ENCODE peak calls at places on chromosomes 13 and 19, in seven cellular contexts. One of them, this sample, is unnamed.
A peak's percentile ranks its signal among the peaks of the same experiment; 100 is the strongest.

GRCh38 chr19:18646535-18647370 is 9.9 kb downstream of the KLHL26 start:
- DNase-seq in H9: no peak
- DNase-seq in trophoblast cell: no peak
- DNase-seq in mesendoderm: no peak
- DNase-seq in IMR-90: no peak
- DNase-seq in neuronal stem cell: no peak
- DNase-seq in H1: no peak
- DNase-seq in this sample: no peak

GRCh38 chr13:114110091-114110829 is 22.2 kb downstream of the RASA3 start:
- DNase-seq in H1: no peak
- DNase-seq in neuronal stem cell: no peak
- DNase-seq in IMR-90: no peak
- DNase-seq in mesendoderm: peak; percentile 77
- DNase-seq in trophoblast cell: no peak
- DNase-seq in H9: peak; percentile 73
- DNase-seq in this sample: peak; percentile 61

GRCh38 chr13:27182844-27183497 is 11.4 kb upstream of the USP12 start:
- DNase-seq in H9: no peak
- DNase-seq in neuronal stem cell: no peak
- DNase-seq in IMR-90: peak; percentile 95
- DNase-seq in H1: no peak
- DNase-seq in trophoblast cell: peak; percentile 20
- DNase-seq in mesendoderm: peak; percentile 46
- DNase-seq in this sample: peak; percentile 98

GRCh38 chr13:31043891-31044657 is 111.6 kb downstream of the TEX26 start:
- DNase-seq in IMR-90: peak; percentile 81
- DNase-seq in trophoblast cell: peak; percentile 84
- DNase-seq in neuronal stem cell: peak; percentile 69
- DNase-seq in H1: peak; percentile 88
- DNase-seq in H9: peak; percentile 87
- DNase-seq in mesendoderm: peak; percentile 89
- DNase-seq in this sample: peak; percentile 83

GRCh38 chr13:74040200-74040599 is 94.0 kb downstream of the KLF12 start:
- DNase-seq in trophoblast cell: peak; percentile 10
- DNase-seq in H9: peak; percentile 88
- DNase-seq in neuronal stem cell: peak; percentile 48
- DNase-seq in mesendoderm: peak; percentile 93
- DNase-seq in IMR-90: peak; percentile 31
- DNase-seq in H1: peak; percentile 81
- DNase-seq in this sample: peak; percentile 52

GRCh38 chr13:110713981-110714797 is 689 bp downstream of the ING1 start:
- DNase-seq in IMR-90: peak; percentile 32
- DNase-seq in mesendoderm: peak; percentile 68
- DNase-seq in H1: peak; percentile 56
- DNase-seq in H9: peak; percentile 42
- DNase-seq in trophoblast cell: peak; percentile 56
- DNase-seq in neuronal stem cell: peak; percentile 38
- DNase-seq in this sample: peak; percentile 55

GRCh38 chr13:101695870-101696516 is 243.5 kb downstream of the ITGBL1 start:
- DNase-seq in IMR-90: no peak
- DNase-seq in H1: no peak
- DNase-seq in trophoblast cell: no peak
- DNase-seq in H9: no peak
- DNase-seq in neuronal stem cell: no peak
- DNase-seq in mesendoderm: no peak
- DNase-seq in this sample: no peak

GRCh38 chr19:47716270-47716937 is 3.2 kb downstream of the EHD2 start:
- DNase-seq in IMR-90: no peak
- DNase-seq in mesendoderm: no peak
- DNase-seq in H1: no peak
- DNase-seq in H9: no peak
- DNase-seq in trophoblast cell: no peak
- DNase-seq in neuronal stem cell: no peak
- DNase-seq in this sample: no peak

GRCh38 chr13:25170554-25171107 is 1.5 kb downstream of the AMER2 start:
- DNase-seq in neuronal stem cell: no peak
- DNase-seq in H1: peak; percentile 73
- DNase-seq in IMR-90: no peak
- DNase-seq in mesendoderm: peak; percentile 46
- DNase-seq in H9: no peak
- DNase-seq in trophoblast cell: no peak
- DNase-seq in this sample: no peak

GRCh38 chr19:35744688-35745327 is 410 bp downstream of the U2AF1L4 start:
- DNase-seq in IMR-90: peak; percentile 94
- DNase-seq in mesendoderm: peak; percentile 99
- DNase-seq in neuronal stem cell: peak; percentile 94
- DNase-seq in H1: peak; percentile 93
- DNase-seq in H9: peak; percentile 96
- DNase-seq in trophoblast cell: peak; percentile 97
- DNase-seq in this sample: peak; percentile 98

GRCh38 chr13:63706751-63707150 is 2291.1 kb upstream of the PCDH20 start:
- DNase-seq in IMR-90: no peak
- DNase-seq in H1: no peak
- DNase-seq in H9: no peak
- DNase-seq in trophoblast cell: no peak
- DNase-seq in mesendoderm: no peak
- DNase-seq in neuronal stem cell: no peak
- DNase-seq in this sample: no peak

GRCh38 chr19:38047641-38048040 is 140.6 kb downstream of the SIPA1L3 start:
- DNase-seq in H9: no peak
- DNase-seq in trophoblast cell: no peak
- DNase-seq in mesendoderm: no peak
- DNase-seq in H1: peak; percentile 56
- DNase-seq in neuronal stem cell: no peak
- DNase-seq in IMR-90: no peak
- DNase-seq in this sample: no peak

GRCh38 chr13:23681253-23681652 is 111.0 kb downstream of the TNFRSF19 start:
- DNase-seq in IMR-90: peak; percentile 91
- DNase-seq in mesendoderm: peak; percentile 42
- DNase-seq in H9: no peak
- DNase-seq in trophoblast cell: no peak
- DNase-seq in neuronal stem cell: no peak
- DNase-seq in H1: no peak
- DNase-seq in this sample: peak; percentile 65

GRCh38 chr13:105655046-105655445 is 880.4 kb downstream of the EFNB2 start:
- DNase-seq in trophoblast cell: no peak
- DNase-seq in neuronal stem cell: no peak
- DNase-seq in mesendoderm: no peak
- DNase-seq in H9: no peak
- DNase-seq in IMR-90: peak; percentile 74
- DNase-seq in H1: no peak
- DNase-seq in this sample: peak; percentile 6

GRCh38 chr19:44753932-44754742 is 5.6 kb downstream of the BCL3 start:
- DNase-seq in H1: peak; percentile 76
- DNase-seq in trophoblast cell: peak; percentile 65
- DNase-seq in neuronal stem cell: no peak
- DNase-seq in mesendoderm: peak; percentile 69
- DNase-seq in H9: peak; percentile 83
- DNase-seq in IMR-90: peak; percentile 77
- DNase-seq in this sample: peak; percentile 89

GRCh38 chr13:106762711-106763110 is 194.8 kb upstream of the ARGLU1 start:
- DNase-seq in H1: no peak
- DNase-seq in neuronal stem cell: no peak
- DNase-seq in trophoblast cell: no peak
- DNase-seq in IMR-90: no peak
- DNase-seq in H9: no peak
- DNase-seq in mesendoderm: no peak
- DNase-seq in this sample: no peak

GRCh38 chr13:73702419-73703071 is 431.7 kb downstream of the KLF12 start:
- DNase-seq in H9: no peak
- DNase-seq in IMR-90: no peak
- DNase-seq in H1: no peak
- DNase-seq in trophoblast cell: no peak
- DNase-seq in mesendoderm: peak; percentile 13
- DNase-seq in neuronal stem cell: no peak
- DNase-seq in this sample: no peak

GRCh38 chr13:23462815-23463559 is 29.5 kb upstream of the SACS start:
- DNase-seq in IMR-90: peak; percentile 41
- DNase-seq in H9: no peak
- DNase-seq in mesendoderm: peak; percentile 74
- DNase-seq in trophoblast cell: peak; percentile 47
- DNase-seq in neuronal stem cell: no peak
- DNase-seq in H1: no peak
- DNase-seq in this sample: no peak

GRCh38 chr19:38037151-38037611 is 130.2 kb downstream of the SIPA1L3 start:
- DNase-seq in neuronal stem cell: no peak
- DNase-seq in mesendoderm: no peak
- DNase-seq in trophoblast cell: no peak
- DNase-seq in IMR-90: no peak
- DNase-seq in H1: no peak
- DNase-seq in H9: no peak
- DNase-seq in this sample: peak; percentile 53

GRCh38 chr13:92681239-92681638 is 545.4 kb upstream of the GPC6 start:
- DNase-seq in H9: peak; percentile 30
- DNase-seq in IMR-90: no peak
- DNase-seq in H1: no peak
- DNase-seq in mesendoderm: peak; percentile 67
- DNase-seq in neuronal stem cell: no peak
- DNase-seq in trophoblast cell: no peak
- DNase-seq in this sample: no peak

GRCh38 chr13:107205318-107206112 is 637.6 kb upstream of the ARGLU1 start:
- DNase-seq in IMR-90: peak; percentile 66
- DNase-seq in H1: peak; percentile 88
- DNase-seq in neuronal stem cell: peak; percentile 58
- DNase-seq in mesendoderm: peak; percentile 79
- DNase-seq in H9: peak; percentile 86
- DNase-seq in trophoblast cell: peak; percentile 25
- DNase-seq in this sample: peak; percentile 73

GRCh38 chr13:101140087-101140770 is 276.1 kb downstream of the NALCN start:
- DNase-seq in IMR-90: no peak
- DNase-seq in mesendoderm: no peak
- DNase-seq in H9: no peak
- DNase-seq in neuronal stem cell: no peak
- DNase-seq in trophoblast cell: no peak
- DNase-seq in H1: no peak
- DNase-seq in this sample: no peak

GRCh38 chr13:46010148-46010547 is 42.4 kb downstream of the ZC3H13 start:
- DNase-seq in IMR-90: no peak
- DNase-seq in neuronal stem cell: no peak
- DNase-seq in H1: no peak
- DNase-seq in H9: no peak
- DNase-seq in mesendoderm: peak; percentile 51
- DNase-seq in trophoblast cell: no peak
- DNase-seq in this sample: peak; percentile 13

GRCh38 chr13:46012404-46012803 is 40.1 kb downstream of the ZC3H13 start:
- DNase-seq in IMR-90: no peak
- DNase-seq in mesendoderm: no peak
- DNase-seq in neuronal stem cell: no peak
- DNase-seq in H9: no peak
- DNase-seq in H1: no peak
- DNase-seq in trophoblast cell: no peak
- DNase-seq in this sample: no peak

GRCh38 chr13:46016216-46016615 is 36.3 kb downstream of the ZC3H13 start:
- DNase-seq in trophoblast cell: no peak
- DNase-seq in H1: no peak
- DNase-seq in neuronal stem cell: no peak
- DNase-seq in IMR-90: no peak
- DNase-seq in mesendoderm: no peak
- DNase-seq in H9: no peak
- DNase-seq in this sample: no peak

GRCh38 chr13:46015374-46015773 is 37.2 kb downstream of the ZC3H13 start:
- DNase-seq in IMR-90: no peak
- DNase-seq in trophoblast cell: no peak
- DNase-seq in mesendoderm: no peak
- DNase-seq in H1: no peak
- DNase-seq in neuronal stem cell: no peak
- DNase-seq in H9: no peak
- DNase-seq in this sample: no peak
- H3K23ac ChIP-seq in IMR-90: no peak overlapping the region
- H3K23ac ChIP-seq in trophoblast cell: no peak overlapping the region
- H3K23ac ChIP-seq in mesendoderm: no peak overlapping the region
- H3K23ac ChIP-seq in H1: no peak overlapping the region
- H3K23ac ChIP-seq in neuronal stem cell: no peak overlapping the region
- H3K23ac ChIP-seq in H9: no peak overlapping the region
- H3K23ac ChIP-seq in this sample: no peak overlapping the region

GRCh38 chr13:19959831-19960672 is 1.5 kb downstream of the ZMYM2 start:
- DNase-seq in trophoblast cell: peak; percentile 87
- DNase-seq in IMR-90: peak; percentile 90
- DNase-seq in H9: peak; percentile 93
- DNase-seq in neuronal stem cell: peak; percentile 77
- DNase-seq in H1: peak; percentile 77
- DNase-seq in mesendoderm: peak; percentile 97
- DNase-seq in this sample: peak; percentile 95

GRCh38 chr13:19960673-19961015 is 2.1 kb downstream of the ZMYM2 start:
- DNase-seq in H9: no peak
- DNase-seq in trophoblast cell: no peak
- DNase-seq in IMR-90: no peak
- DNase-seq in neuronal stem cell: no peak
- DNase-seq in H1: no peak
- DNase-seq in mesendoderm: no peak
- DNase-seq in this sample: peak; percentile 40

GRCh38 chr13:19962894-19963293 is 4.4 kb downstream of the ZMYM2 start:
- DNase-seq in trophoblast cell: no peak
- DNase-seq in IMR-90: no peak
- DNase-seq in H1: no peak
- DNase-seq in H9: no peak
- DNase-seq in neuronal stem cell: no peak
- DNase-seq in mesendoderm: no peak
- DNase-seq in this sample: no peak

GRCh38 chr13:19961484-19961883 is 3.0 kb downstream of the ZMYM2 start:
- DNase-seq in mesendoderm: no peak
- DNase-seq in neuronal stem cell: no peak
- DNase-seq in H1: no peak
- DNase-seq in trophoblast cell: no peak
- DNase-seq in H9: no peak
- DNase-seq in IMR-90: no peak
- DNase-seq in this sample: no peak

DNA sequence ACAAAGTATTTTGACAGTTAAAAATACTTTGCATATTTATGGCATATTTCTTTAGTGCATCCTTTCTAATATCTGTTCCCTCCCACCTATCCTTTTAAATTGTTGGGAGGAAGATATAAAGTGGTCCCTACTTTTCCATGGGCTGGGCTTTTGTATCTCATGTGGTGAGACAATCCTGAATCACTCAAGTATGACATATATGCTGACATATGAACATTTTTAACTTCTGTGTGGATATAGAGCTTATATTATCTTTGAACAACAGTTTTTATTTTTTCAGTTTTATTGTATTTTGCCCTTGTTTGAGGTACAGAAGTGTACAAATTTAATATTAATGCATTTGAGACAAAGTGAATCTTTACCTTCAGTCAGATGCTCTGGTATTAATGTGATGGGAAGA is 3.4 kb downstream of the ZMYM2 start:
- DNase-seq in H1: no peak
- DNase-seq in IMR-90: peak; percentile 31
- DNase-seq in mesendoderm: no peak
- DNase-seq in trophoblast cell: no peak
- DNase-seq in neuronal stem cell: no peak
- DNase-seq in H9: no peak
- DNase-seq in this sample: no peak
- H3K18ac ChIP-seq in H1: no peak overlapping the region
- H3K18ac ChIP-seq in IMR-90: no peak overlapping the region
- H3K18ac ChIP-seq in mesendoderm: no peak overlapping the region
- H3K18ac ChIP-seq in trophoblast cell: no peak overlapping the region
- H3K18ac ChIP-seq in neuronal stem cell: no peak overlapping the region
- H3K18ac ChIP-seq in H9: no peak overlapping the region
- H3K18ac ChIP-seq in this sample: no peak overlapping the region

GRCh38 chr19:13010992-13011652 is 15.8 kb downstream of the NFIX start:
- DNase-seq in mesendoderm: no peak
- DNase-seq in H1: no peak
- DNase-seq in trophoblast cell: no peak
- DNase-seq in neuronal stem cell: no peak
- DNase-seq in IMR-90: no peak
- DNase-seq in H9: no peak
- DNase-seq in this sample: no peak
- H3K23ac ChIP-seq in mesendoderm: no peak overlapping the region
- H3K23ac ChIP-seq in H1: no peak overlapping the region
- H3K23ac ChIP-seq in trophoblast cell: no peak overlapping the region
- H3K23ac ChIP-seq in neuronal stem cell: no peak overlapping the region
- H3K23ac ChIP-seq in IMR-90: no peak overlapping the region
- H3K23ac ChIP-seq in H9: no peak overlapping the region
- H3K23ac ChIP-seq in this sample: no peak overlapping the region

GRCh38 chr13:35211949-35212348 is 264.5 kb downstream of the MAB21L1 start:
- DNase-seq in neuronal stem cell: no peak
- DNase-seq in IMR-90: no peak
- DNase-seq in H9: no peak
- DNase-seq in mesendoderm: no peak
- DNase-seq in H1: no peak
- DNase-seq in trophoblast cell: no peak
- DNase-seq in this sample: no peak
- H3K18ac ChIP-seq in neuronal stem cell: no peak overlapping the region
- H3K18ac ChIP-seq in IMR-90: no peak overlapping the region
- H3K18ac ChIP-seq in H9: no peak overlapping the region
- H3K18ac ChIP-seq in mesendoderm: no peak overlapping the region
- H3K18ac ChIP-seq in H1: no peak overlapping the region
- H3K18ac ChIP-seq in trophoblast cell: no peak overlapping the region
- H3K18ac ChIP-seq in this sample: no peak overlapping the region